ENCODE peak calls at places on chromosome 1, in five cellular contexts. One of them, this sample, is unnamed.

GRCh38 chr1:192658255-192658654 is 22.3 kb downstream of the RGS13 start:
- DNase-seq in SK-N-SH: no peak
- DNase-seq in HFF-Myc: no peak
- DNase-seq in neural crest cell: no peak
- DNase-seq in GM13976: no peak
- DNase-seq in this sample: no peak

GRCh38 chr1:160400646-160401486 is 502 bp downstream of the VANGL2 start:
- DNase-seq in HFF-Myc: no peak
- DNase-seq in neural crest cell: peak; percentile 36
- DNase-seq in GM13976: no peak
- DNase-seq in SK-N-SH: peak; percentile 86
- DNase-seq in this sample: no peak

GRCh38 chr1:206554201-206554600 is 46.9 kb downstream of the RASSF5 start:
- DNase-seq in GM13976: no peak
- DNase-seq in HFF-Myc: no peak
- DNase-seq in neural crest cell: no peak
- DNase-seq in SK-N-SH: no peak
- DNase-seq in this sample: no peak

GRCh38 chr1:45820797-45821196 is 17.4 kb downstream of the MAST2 start:
- DNase-seq in HFF-Myc: no peak
- DNase-seq in neural crest cell: no peak
- DNase-seq in GM13976: no peak
- DNase-seq in SK-N-SH: no peak
- DNase-seq in this sample: no peak

GRCh38 chr1:114509596-114510234 is 1.3 kb downstream of the TRIM33 start:
- DNase-seq in SK-N-SH: no peak
- DNase-seq in GM13976: no peak
- DNase-seq in HFF-Myc: no peak
- DNase-seq in neural crest cell: no peak
- DNase-seq in this sample: no peak

GRCh38 chr1:17122449-17123194 is 3.4 kb upstream of the PADI2 start:
- DNase-seq in SK-N-SH: no peak
- DNase-seq in neural crest cell: no peak
- DNase-seq in HFF-Myc: no peak
- DNase-seq in GM13976: no peak
- DNase-seq in this sample: peak; percentile 51

GRCh38 chr1:245245021-245245667 is 90.4 kb downstream of the KIF26B start:
- DNase-seq in HFF-Myc: no peak
- DNase-seq in neural crest cell: no peak
- DNase-seq in GM13976: no peak
- DNase-seq in SK-N-SH: no peak
- DNase-seq in this sample: no peak

GRCh38 chr1:181485276-181486097 is 2.2 kb downstream of the CACNA1E start:
- DNase-seq in HFF-Myc: no peak
- DNase-seq in GM13976: peak; percentile 85
- DNase-seq in neural crest cell: peak; percentile 13
- DNase-seq in SK-N-SH: peak; percentile 37
- DNase-seq in this sample: no peak

GRCh38 chr1:47230692-47231313 is 1.2 kb downstream of the TAL1 start:
- DNase-seq in SK-N-SH: peak; percentile 65
- DNase-seq in HFF-Myc: no peak
- DNase-seq in neural crest cell: peak; percentile 34
- DNase-seq in GM13976: peak; percentile 57
- DNase-seq in this sample: no peak

GRCh38 chr1:4307911-4308545 is 346.4 kb upstream of the AJAP1 start:
- DNase-seq in GM13976: no peak
- DNase-seq in neural crest cell: no peak
- DNase-seq in SK-N-SH: no peak
- DNase-seq in HFF-Myc: no peak
- DNase-seq in this sample: no peak

GRCh38 chr1:204650911-204651570 is 34.5 kb downstream of the LRRN2 start:
- DNase-seq in neural crest cell: no peak
- DNase-seq in GM13976: no peak
- DNase-seq in HFF-Myc: no peak
- DNase-seq in SK-N-SH: no peak
- DNase-seq in this sample: no peak

GRCh38 chr1:215824245-215824644 is 257.1 kb downstream of the KCTD3 start:
- DNase-seq in GM13976: no peak
- DNase-seq in SK-N-SH: no peak
- DNase-seq in neural crest cell: no peak
- DNase-seq in HFF-Myc: no peak
- DNase-seq in this sample: peak; percentile 1

GRCh38 chr1:95115708-95116137 is 1.4 kb upstream of the TLCD4 start:
- DNase-seq in SK-N-SH: no peak
- DNase-seq in HFF-Myc: no peak
- DNase-seq in neural crest cell: no peak
- DNase-seq in GM13976: no peak
- DNase-seq in this sample: no peak

GRCh38 chr1:79006564-79006963 is at the start of gene ADGRL4:
- DNase-seq in neural crest cell: peak; percentile 22
- DNase-seq in SK-N-SH: no peak
- DNase-seq in HFF-Myc: no peak
- DNase-seq in GM13976: no peak
- DNase-seq in this sample: peak; percentile 60

GRCh38 chr1:162035241-162035640 is 11.6 kb upstream of the OLFML2B start:
- DNase-seq in GM13976: no peak
- DNase-seq in HFF-Myc: no peak
- DNase-seq in SK-N-SH: no peak
- DNase-seq in neural crest cell: no peak
- DNase-seq in this sample: no peak

GRCh38 chr1:5915587-5916571 is 76.3 kb downstream of the NPHP4 start:
- DNase-seq in SK-N-SH: peak; percentile 66
- DNase-seq in neural crest cell: peak; percentile 25
- DNase-seq in HFF-Myc: peak; percentile 25
- DNase-seq in GM13976: peak; percentile 79
- DNase-seq in this sample: peak; percentile 58

GRCh38 chr1:107430540-107431228 is 289.8 kb downstream of the NTNG1 start:
- DNase-seq in GM13976: no peak
- DNase-seq in HFF-Myc: peak; percentile 12
- DNase-seq in SK-N-SH: peak; percentile 12
- DNase-seq in neural crest cell: peak; percentile 25
- DNase-seq in this sample: peak; percentile 33
- TF ChIP-seq CTCF in GM13976: peak; percentile 62
- TF ChIP-seq CTCF in HFF-Myc: peak; percentile 59
- TF ChIP-seq CTCF in SK-N-SH: peak; percentile 84
- TF ChIP-seq CTCF in neural crest cell: peak; percentile 73
- TF ChIP-seq CTCF in this sample: peak; percentile 80

GRCh38 chr1:194347184-194347583 is 1160.8 kb upstream of the B3GALT2 start:
- DNase-seq in SK-N-SH: no peak
- DNase-seq in neural crest cell: no peak
- DNase-seq in HFF-Myc: no peak
- DNase-seq in GM13976: no peak
- DNase-seq in this sample: peak; percentile 28

GRCh38 chr1:194341587-194341986 is 1155.2 kb upstream of the B3GALT2 start:
- DNase-seq in SK-N-SH: no peak
- DNase-seq in GM13976: no peak
- DNase-seq in neural crest cell: no peak
- DNase-seq in HFF-Myc: no peak
- DNase-seq in this sample: no peak

GRCh38 chr1:194339451-194339850 is 1153.0 kb upstream of the B3GALT2 start:
- DNase-seq in HFF-Myc: no peak
- DNase-seq in neural crest cell: no peak
- DNase-seq in GM13976: no peak
- DNase-seq in SK-N-SH: peak; percentile 11
- DNase-seq in this sample: no peak

GRCh38 chr1:194338241-194338948 is 1152.0 kb upstream of the B3GALT2 start:
- DNase-seq in SK-N-SH: no peak
- DNase-seq in neural crest cell: no peak
- DNase-seq in HFF-Myc: no peak
- DNase-seq in GM13976: no peak
- DNase-seq in this sample: no peak

DNA sequence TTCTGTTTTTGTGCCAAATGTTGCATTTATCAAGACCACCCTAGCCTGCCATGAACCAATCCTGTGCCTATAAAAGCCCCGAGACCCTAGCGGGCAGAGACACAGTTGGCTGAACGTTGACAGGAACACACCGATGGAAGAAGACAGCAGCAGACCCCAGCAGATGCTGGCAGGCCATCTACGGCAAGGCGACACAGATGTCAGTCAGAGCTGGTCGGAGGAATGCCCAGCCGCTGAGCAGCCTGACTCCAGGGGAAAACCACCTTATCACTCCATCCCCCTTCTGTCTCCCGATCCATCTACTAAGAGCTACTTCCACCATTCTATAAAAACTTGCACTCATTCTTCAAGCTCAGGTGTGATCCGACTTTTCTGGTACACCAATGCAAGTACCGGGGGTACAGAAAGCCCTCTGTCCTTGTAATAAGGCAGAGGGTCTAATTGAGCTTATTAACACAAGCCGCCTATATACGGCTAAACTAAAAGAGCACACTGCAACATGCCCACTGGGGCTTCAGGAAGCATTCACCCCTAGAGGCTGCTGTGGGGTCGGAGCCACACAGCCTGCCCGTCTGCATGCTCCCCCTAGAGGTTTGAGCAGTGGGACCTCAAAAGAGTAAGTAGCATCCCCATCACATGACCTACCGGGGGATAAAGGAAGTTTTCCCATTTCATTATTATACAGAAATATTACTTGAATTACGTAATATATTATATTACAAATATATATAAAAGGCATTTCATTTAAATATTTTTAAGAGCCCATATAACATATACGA is 1156.3 kb upstream of the B3GALT2 start:
- DNase-seq in GM13976: no peak
- DNase-seq in neural crest cell: no peak
- DNase-seq in HFF-Myc: no peak
- DNase-seq in SK-N-SH: no peak
- DNase-seq in this sample: no peak
- TF ChIP-seq CTCF in GM13976: no peak
- TF ChIP-seq CTCF in neural crest cell: peak; percentile 29
- TF ChIP-seq CTCF in HFF-Myc: peak; percentile 24
- TF ChIP-seq CTCF in SK-N-SH: peak; percentile 23
- TF ChIP-seq CTCF in this sample: peak; percentile 19

GRCh38 chr1:225406976-225407725 is 20.7 kb downstream of the LBR start:
- DNase-seq in GM13976: no peak
- DNase-seq in HFF-Myc: no peak
- DNase-seq in neural crest cell: no peak
- DNase-seq in SK-N-SH: peak; percentile 30
- DNase-seq in this sample: no peak

GRCh38 chr1:225407755-225408154 is 20.1 kb downstream of the LBR start:
- DNase-seq in HFF-Myc: no peak
- DNase-seq in neural crest cell: no peak
- DNase-seq in SK-N-SH: no peak
- DNase-seq in GM13976: no peak
- DNase-seq in this sample: no peak

GRCh38 chr1:225408249-225408648 is 19.6 kb downstream of the LBR start:
- DNase-seq in neural crest cell: no peak
- DNase-seq in GM13976: no peak
- DNase-seq in HFF-Myc: no peak
- DNase-seq in SK-N-SH: no peak
- DNase-seq in this sample: no peak

GRCh38 chr1:225410036-225410435 is 17.8 kb downstream of the LBR start:
- DNase-seq in neural crest cell: no peak
- DNase-seq in GM13976: no peak
- DNase-seq in HFF-Myc: no peak
- DNase-seq in SK-N-SH: no peak
- DNase-seq in this sample: no peak

DNA sequence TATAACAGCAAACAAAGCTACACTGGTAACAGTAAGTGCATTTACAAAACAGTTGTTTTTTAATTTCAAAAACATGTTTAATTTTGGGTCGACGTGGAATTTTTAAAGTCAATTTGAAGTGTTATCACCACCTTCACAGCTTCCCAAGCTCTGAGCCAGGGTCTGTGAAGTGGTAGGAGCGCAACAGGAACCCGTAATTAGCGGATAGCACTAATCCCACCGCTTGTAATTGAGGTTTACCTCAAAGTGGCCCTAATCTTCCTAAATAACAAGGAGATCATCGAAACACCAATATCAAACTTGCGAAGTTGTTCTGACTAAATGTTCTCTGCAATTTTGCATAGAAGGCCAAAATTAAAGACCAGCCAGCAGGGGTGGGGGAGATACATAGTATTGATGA is 18.8 kb downstream of the LBR start:
- DNase-seq in neural crest cell: no peak
- DNase-seq in SK-N-SH: no peak
- DNase-seq in GM13976: no peak
- DNase-seq in HFF-Myc: no peak
- DNase-seq in this sample: no peak
- TF ChIP-seq CTCF in neural crest cell: no peak
- TF ChIP-seq CTCF in SK-N-SH: no peak
- TF ChIP-seq CTCF in GM13976: no peak
- TF ChIP-seq CTCF in HFF-Myc: no peak
- TF ChIP-seq CTCF in this sample: no peak

GRCh38 chr1:201170533-201171062 is 16.3 kb upstream of the TMEM9 start:
- DNase-seq in SK-N-SH: peak; percentile 97
- DNase-seq in GM13976: peak; percentile 93
- DNase-seq in HFF-Myc: no peak
- DNase-seq in neural crest cell: peak; percentile 82
- DNase-seq in this sample: peak; percentile 86

GRCh38 chr1:201172336-201172735 is 18.1 kb upstream of the TMEM9 start:
- DNase-seq in neural crest cell: no peak
- DNase-seq in GM13976: no peak
- DNase-seq in HFF-Myc: no peak
- DNase-seq in SK-N-SH: no peak
- DNase-seq in this sample: no peak

GRCh38 chr1:201172999-201173610 is 17.5 kb upstream of the IGFN1 start:
- DNase-seq in neural crest cell: no peak
- DNase-seq in HFF-Myc: no peak
- DNase-seq in SK-N-SH: no peak
- DNase-seq in GM13976: no peak
- DNase-seq in this sample: peak; percentile 14

GRCh38 chr1:201169971-201170532 is 15.8 kb upstream of the TMEM9 start:
- DNase-seq in neural crest cell: no peak
- DNase-seq in GM13976: no peak
- DNase-seq in HFF-Myc: no peak
- DNase-seq in SK-N-SH: no peak
- DNase-seq in this sample: no peak

DNA sequence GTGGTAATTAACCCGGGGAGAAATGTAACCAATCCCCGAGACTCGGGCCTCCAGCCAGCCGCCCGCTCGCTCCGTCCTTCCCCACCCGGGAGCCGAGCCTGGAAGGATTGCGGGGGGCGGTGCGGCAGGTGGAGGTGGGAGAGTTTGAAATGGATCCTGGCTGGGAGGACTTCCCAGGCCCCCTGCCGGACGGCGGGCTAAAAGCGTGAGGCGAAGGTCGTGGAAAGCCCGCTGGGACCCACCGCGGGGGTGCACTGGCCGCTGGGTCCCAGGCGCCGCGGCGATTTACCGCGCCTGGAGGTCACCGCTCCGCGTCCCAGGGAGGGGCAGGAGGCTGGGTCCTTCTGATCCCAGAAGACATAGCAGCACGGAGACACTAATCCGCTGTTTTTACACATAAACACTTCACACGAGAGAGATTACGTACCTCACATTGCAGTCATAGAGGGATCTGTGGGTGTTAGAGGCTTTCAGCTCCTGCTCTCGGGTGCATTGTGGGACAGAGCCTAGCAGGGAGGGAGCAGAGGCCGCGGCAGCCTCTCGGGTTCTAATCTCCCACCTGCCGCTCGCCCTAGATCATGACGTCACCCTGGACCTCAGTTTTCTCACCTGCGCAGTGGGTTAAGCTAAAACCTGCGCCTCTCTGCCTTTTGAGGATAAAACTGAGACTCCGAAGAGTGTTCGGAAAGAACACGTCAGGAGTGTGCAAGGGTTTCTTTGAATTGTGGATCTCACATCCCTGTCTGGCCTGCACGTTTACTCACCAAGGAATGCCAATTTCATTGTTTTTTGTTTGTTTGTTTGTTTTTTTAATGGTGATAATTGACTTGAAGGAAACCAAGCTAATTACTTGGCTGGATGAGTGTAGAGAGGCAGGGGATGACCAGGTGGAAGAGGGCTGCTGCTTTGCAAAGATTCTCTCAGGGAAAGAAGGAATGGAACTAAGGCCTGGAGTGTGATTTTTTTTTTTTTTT is 17.1 kb upstream of the TMEM9 start:
- DNase-seq in neural crest cell: peak; percentile 16
- DNase-seq in GM13976: peak; percentile 81
- DNase-seq in SK-N-SH: peak; percentile 85
- DNase-seq in HFF-Myc: no peak
- DNase-seq in this sample: peak; percentile 12
- TF ChIP-seq CTCF in neural crest cell: peak; percentile 68
- TF ChIP-seq CTCF in GM13976: no peak
- TF ChIP-seq CTCF in SK-N-SH: peak; percentile 54
- TF ChIP-seq CTCF in HFF-Myc: peak; percentile 43
- TF ChIP-seq CTCF in this sample: peak; percentile 52

This sample was measured in brain microvascular endothelial cell.